ENCODE peak calls at places on chromosome 10, in seven cellular contexts. One of them, this sample, is unnamed.

GRCh38 chr10:128173383-128173782 is 47.2 kb upstream of the MKI67 start:
- DNase-seq in CD8-positive, alpha-beta T cell: no peak
- DNase-seq in fibroblast of lung: peak
- DNase-seq in Peyer's patch: no peak
- DNase-seq in esophagus squamous epithelium: no peak
- DNase-seq in pancreas: no peak
- DNase-seq in astrocyte: no peak
- DNase-seq in this sample: no peak

GRCh38 chr10:85642421-85643170 is 724.0 kb downstream of the GRID1 start:
- DNase-seq in Peyer's patch: no peak
- DNase-seq in CD8-positive, alpha-beta T cell: no peak
- DNase-seq in esophagus squamous epithelium: no peak
- DNase-seq in pancreas: no peak
- DNase-seq in fibroblast of lung: peak
- DNase-seq in astrocyte: peak
- DNase-seq in this sample: no peak

GRCh38 chr10:113177163-113177935 is 227.3 kb downstream of the TCF7L2 start:
- DNase-seq in astrocyte: no peak
- DNase-seq in pancreas: no peak
- DNase-seq in esophagus squamous epithelium: no peak
- DNase-seq in fibroblast of lung: no peak
- DNase-seq in Peyer's patch: no peak
- DNase-seq in CD8-positive, alpha-beta T cell: no peak
- DNase-seq in this sample: no peak

GRCh38 chr10:75201793-75202307 is 8.7 kb upstream of the VDAC2 start:
- DNase-seq in CD8-positive, alpha-beta T cell: no peak
- DNase-seq in astrocyte: no peak
- DNase-seq in pancreas: no peak
- DNase-seq in Peyer's patch: peak
- DNase-seq in fibroblast of lung: no peak
- DNase-seq in esophagus squamous epithelium: no peak
- DNase-seq in this sample: no peak

GRCh38 chr10:110420401-110421193 is 77.1 kb upstream of the DUSP5 start:
- DNase-seq in CD8-positive, alpha-beta T cell: no peak
- DNase-seq in Peyer's patch: no peak
- DNase-seq in pancreas: no peak
- DNase-seq in astrocyte: no peak
- DNase-seq in fibroblast of lung: peak
- DNase-seq in esophagus squamous epithelium: no peak
- DNase-seq in this sample: no peak

GRCh38 chr10:88932539-88933256 is 19.9 kb downstream of the ACTA2 start:
- DNase-seq in Peyer's patch: no peak
- DNase-seq in esophagus squamous epithelium: no peak
- DNase-seq in astrocyte: peak
- DNase-seq in CD8-positive, alpha-beta T cell: no peak
- DNase-seq in pancreas: no peak
- DNase-seq in fibroblast of lung: peak
- DNase-seq in this sample: no peak

GRCh38 chr10:101071266-101071884 is 9.6 kb downstream of the KAZALD1 start:
- DNase-seq in Peyer's patch: no peak
- DNase-seq in fibroblast of lung: peak
- DNase-seq in astrocyte: peak
- DNase-seq in pancreas: no peak
- DNase-seq in CD8-positive, alpha-beta T cell: no peak
- DNase-seq in esophagus squamous epithelium: no peak
- DNase-seq in this sample: no peak

GRCh38 chr10:69180525-69181204 is 631 bp downstream of the SUPV3L1 start:
- DNase-seq in CD8-positive, alpha-beta T cell: peak
- DNase-seq in pancreas: no peak
- DNase-seq in astrocyte: peak
- DNase-seq in Peyer's patch: no peak
- DNase-seq in fibroblast of lung: peak
- DNase-seq in esophagus squamous epithelium: no peak
- DNase-seq in this sample: no peak

GRCh38 chr10:95628786-95629185 is 27.7 kb downstream of the ALDH18A1 start:
- DNase-seq in astrocyte: peak
- DNase-seq in fibroblast of lung: peak
- DNase-seq in Peyer's patch: no peak
- DNase-seq in esophagus squamous epithelium: no peak
- DNase-seq in CD8-positive, alpha-beta T cell: no peak
- DNase-seq in pancreas: no peak
- DNase-seq in this sample: no peak

GRCh38 chr10:33258951-33259350 is 75.5 kb downstream of the NRP1 start:
- DNase-seq in pancreas: no peak
- DNase-seq in esophagus squamous epithelium: no peak
- DNase-seq in astrocyte: peak
- DNase-seq in fibroblast of lung: peak
- DNase-seq in CD8-positive, alpha-beta T cell: no peak
- DNase-seq in Peyer's patch: no peak
- DNase-seq in this sample: no peak

GRCh38 chr10:29256531-29256930 is 32.3 kb upstream of the LYZL1 start:
- DNase-seq in CD8-positive, alpha-beta T cell: no peak
- DNase-seq in pancreas: no peak
- DNase-seq in esophagus squamous epithelium: no peak
- DNase-seq in fibroblast of lung: no peak
- DNase-seq in Peyer's patch: no peak
- DNase-seq in astrocyte: no peak
- DNase-seq in this sample: no peak

GRCh38 chr10:23826399-23826798 is 382.5 kb upstream of the KIAA1217 start:
- DNase-seq in fibroblast of lung: peak
- DNase-seq in astrocyte: no peak
- DNase-seq in Peyer's patch: no peak
- DNase-seq in esophagus squamous epithelium: no peak
- DNase-seq in CD8-positive, alpha-beta T cell: no peak
- DNase-seq in pancreas: no peak
- DNase-seq in this sample: no peak

GRCh38 chr10:88670497-88670896 is 6.3 kb downstream of the LIPF start:
- DNase-seq in astrocyte: no peak
- DNase-seq in CD8-positive, alpha-beta T cell: no peak
- DNase-seq in Peyer's patch: no peak
- DNase-seq in pancreas: no peak
- DNase-seq in esophagus squamous epithelium: no peak
- DNase-seq in fibroblast of lung: no peak
- DNase-seq in this sample: no peak

GRCh38 chr10:72241853-72242252 is 25.8 kb upstream of the ASCC1 start:
- DNase-seq in astrocyte: no peak
- DNase-seq in CD8-positive, alpha-beta T cell: no peak
- DNase-seq in Peyer's patch: no peak
- DNase-seq in pancreas: peak
- DNase-seq in fibroblast of lung: no peak
- DNase-seq in esophagus squamous epithelium: no peak
- DNase-seq in this sample: no peak

GRCh38 chr10:72244573-72245038 is 28.5 kb upstream of the ASCC1 start:
- DNase-seq in fibroblast of lung: no peak
- DNase-seq in CD8-positive, alpha-beta T cell: no peak
- DNase-seq in Peyer's patch: no peak
- DNase-seq in esophagus squamous epithelium: no peak
- DNase-seq in pancreas: no peak
- DNase-seq in astrocyte: no peak
- DNase-seq in this sample: no peak

GRCh38 chr10:72242675-72243074 is 26.6 kb upstream of the ASCC1 start:
- DNase-seq in CD8-positive, alpha-beta T cell: no peak
- DNase-seq in Peyer's patch: no peak
- DNase-seq in fibroblast of lung: peak
- DNase-seq in esophagus squamous epithelium: no peak
- DNase-seq in pancreas: peak
- DNase-seq in astrocyte: peak
- DNase-seq in this sample: peak

GRCh38 chr10:72245949-72246525 is 27.7 kb upstream of the DDIT4 start:
- DNase-seq in esophagus squamous epithelium: no peak
- DNase-seq in pancreas: peak
- DNase-seq in astrocyte: no peak
- DNase-seq in fibroblast of lung: no peak
- DNase-seq in Peyer's patch: no peak
- DNase-seq in CD8-positive, alpha-beta T cell: no peak
- DNase-seq in this sample: no peak

DNA sequence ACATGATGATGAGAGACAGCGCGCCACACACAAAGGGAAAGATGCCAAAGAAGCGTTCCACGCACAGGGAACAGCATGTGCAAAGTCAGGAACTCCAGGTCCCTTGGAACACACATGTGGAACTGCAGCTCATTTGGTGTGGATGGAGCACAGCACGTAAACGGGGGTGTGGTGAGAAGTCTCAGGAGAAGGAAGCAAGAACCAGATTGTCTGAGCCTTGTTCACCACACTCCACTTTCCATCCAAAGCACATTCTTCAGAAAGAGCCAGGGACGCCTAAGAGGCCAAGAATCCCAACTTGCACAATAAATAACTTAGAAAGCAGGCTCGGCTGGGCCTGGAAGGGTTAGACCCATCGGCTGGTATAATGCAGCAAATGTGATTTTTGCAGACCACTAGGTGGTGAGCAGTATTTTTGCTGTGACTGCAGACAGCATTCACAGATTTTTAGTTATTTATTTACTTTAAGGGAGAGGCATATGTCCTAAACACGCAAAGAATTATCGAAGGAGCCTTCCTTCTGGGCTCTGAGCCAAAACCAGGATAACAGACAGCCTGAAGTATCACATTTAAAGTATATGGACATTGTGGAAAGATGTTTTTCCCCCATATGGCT is 27.9 kb upstream of the ASCC1 start:
- DNase-seq in esophagus squamous epithelium: no peak
- DNase-seq in pancreas: peak
- DNase-seq in Peyer's patch: no peak
- DNase-seq in astrocyte: peak
- DNase-seq in fibroblast of lung: peak
- DNase-seq in CD8-positive, alpha-beta T cell: no peak
- DNase-seq in this sample: peak
- TF ChIP-seq CTCF in esophagus squamous epithelium: peak
- TF ChIP-seq CTCF in pancreas: no peak
- TF ChIP-seq CTCF in Peyer's patch: peak
- TF ChIP-seq CTCF in astrocyte: peak
- TF ChIP-seq CTCF in fibroblast of lung: no peak
- TF ChIP-seq CTCF in CD8-positive, alpha-beta T cell: no peak
- TF ChIP-seq CTCF in this sample: no peak

GRCh38 chr10:71974489-71975011 is 10.4 kb downstream of the CHST3 start:
- DNase-seq in CD8-positive, alpha-beta T cell: no peak
- DNase-seq in astrocyte: peak
- DNase-seq in pancreas: no peak
- DNase-seq in fibroblast of lung: peak
- DNase-seq in esophagus squamous epithelium: no peak
- DNase-seq in Peyer's patch: no peak
- DNase-seq in this sample: no peak

GRCh38 chr10:71975087-71975890 is 11.1 kb downstream of the CHST3 start:
- DNase-seq in astrocyte: no peak
- DNase-seq in esophagus squamous epithelium: no peak
- DNase-seq in fibroblast of lung: no peak
- DNase-seq in Peyer's patch: no peak
- DNase-seq in CD8-positive, alpha-beta T cell: no peak
- DNase-seq in pancreas: peak
- DNase-seq in this sample: no peak

GRCh38 chr10:71972746-71973695 is 8.8 kb downstream of the CHST3 start:
- DNase-seq in Peyer's patch: no peak
- DNase-seq in esophagus squamous epithelium: no peak
- DNase-seq in fibroblast of lung: no peak
- DNase-seq in astrocyte: no peak
- DNase-seq in CD8-positive, alpha-beta T cell: no peak
- DNase-seq in pancreas: no peak
- DNase-seq in this sample: no peak

GRCh38 chr10:71971769-71972555 is 7.8 kb downstream of the CHST3 start:
- DNase-seq in esophagus squamous epithelium: no peak
- DNase-seq in Peyer's patch: no peak
- DNase-seq in astrocyte: no peak
- DNase-seq in fibroblast of lung: no peak
- DNase-seq in pancreas: no peak
- DNase-seq in CD8-positive, alpha-beta T cell: no peak
- DNase-seq in this sample: no peak

DNA sequence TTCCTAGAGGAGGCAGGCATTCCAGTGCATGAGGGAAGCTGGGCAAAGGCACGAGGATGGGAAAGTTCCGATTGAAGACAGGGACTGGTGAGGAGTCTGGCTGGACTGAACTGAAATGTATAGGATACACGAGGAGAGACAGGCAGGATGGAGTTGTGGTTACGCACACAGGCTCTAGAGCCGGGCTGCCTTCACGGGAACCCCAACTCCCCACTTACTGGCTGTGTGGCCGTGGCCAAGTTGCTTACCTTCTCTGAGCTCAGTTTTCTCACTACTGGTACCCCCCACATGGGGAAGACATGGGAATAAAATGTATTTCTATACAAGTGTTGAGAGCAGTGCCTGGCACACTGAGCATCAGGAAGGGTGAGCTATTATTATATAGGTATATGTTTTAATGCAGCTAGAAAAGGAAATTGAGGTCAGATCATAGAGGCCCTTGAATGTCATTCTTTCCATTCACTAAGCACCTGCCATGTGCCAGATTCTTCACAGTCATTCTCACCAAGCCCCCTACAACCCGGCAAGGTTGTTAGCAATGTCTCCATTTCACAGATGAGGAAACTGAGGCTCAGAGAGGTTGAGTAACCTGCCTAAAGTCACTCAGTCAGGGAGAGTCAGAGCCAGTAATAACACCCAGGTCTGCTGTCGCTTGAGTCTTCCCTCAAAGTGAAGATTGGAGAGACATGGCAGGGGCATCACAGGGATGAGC is 9.7 kb downstream of the CHST3 start:
- DNase-seq in Peyer's patch: no peak
- DNase-seq in pancreas: no peak
- DNase-seq in astrocyte: no peak
- DNase-seq in fibroblast of lung: no peak
- DNase-seq in esophagus squamous epithelium: no peak
- DNase-seq in CD8-positive, alpha-beta T cell: no peak
- DNase-seq in this sample: no peak
- H3K27ac ChIP-seq in Peyer's patch: no peak
- H3K27ac ChIP-seq in pancreas: no peak
- H3K27ac ChIP-seq in astrocyte: peak
- H3K27ac ChIP-seq in fibroblast of lung: no peak
- H3K27ac ChIP-seq in esophagus squamous epithelium: peak
- H3K27ac ChIP-seq in CD8-positive, alpha-beta T cell: no peak
- H3K27ac ChIP-seq in this sample: peak

GRCh38 chr10:5692476-5693358 is 8.1 kb downstream of the TASOR2 start:
- DNase-seq in CD8-positive, alpha-beta T cell: peak
- DNase-seq in pancreas: peak
- DNase-seq in fibroblast of lung: peak
- DNase-seq in Peyer's patch: peak
- DNase-seq in astrocyte: peak
- DNase-seq in esophagus squamous epithelium: no peak
- DNase-seq in this sample: peak
- H3K4me3 ChIP-seq in CD8-positive, alpha-beta T cell: peak
- H3K4me3 ChIP-seq in pancreas: peak
- H3K4me3 ChIP-seq in fibroblast of lung: peak
- H3K4me3 ChIP-seq in Peyer's patch: peak
- H3K4me3 ChIP-seq in astrocyte: peak
- H3K4me3 ChIP-seq in esophagus squamous epithelium: peak
- H3K4me3 ChIP-seq in this sample: peak

DNA sequence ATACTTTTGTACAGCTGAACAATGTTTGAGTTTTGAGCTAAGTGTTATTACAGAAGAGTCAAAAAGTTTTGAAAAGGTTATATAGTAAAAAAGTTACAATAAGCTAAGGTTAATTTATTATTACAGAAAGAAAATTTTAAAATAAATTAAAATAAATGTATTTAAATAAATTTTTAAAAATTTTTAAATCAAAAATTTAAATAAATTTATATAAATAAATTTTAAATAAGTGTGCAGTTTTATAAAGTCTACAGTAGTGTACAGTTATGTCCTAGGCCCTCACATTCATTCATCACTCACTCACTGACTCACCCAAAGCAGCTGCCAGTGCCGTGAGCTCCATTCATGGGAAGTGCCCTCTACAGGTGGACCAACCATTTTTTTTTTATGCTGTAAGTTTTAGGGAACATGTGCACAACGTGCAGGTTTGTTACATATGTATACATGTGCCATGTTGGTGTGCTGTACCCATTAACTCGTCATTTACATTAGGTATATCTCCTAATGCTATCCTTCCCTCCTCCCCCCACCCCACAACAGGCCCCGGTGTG is 462.9 kb upstream of the ZMIZ1 start:
- DNase-seq in CD8-positive, alpha-beta T cell: no peak
- DNase-seq in fibroblast of lung: peak
- DNase-seq in esophagus squamous epithelium: no peak
- DNase-seq in Peyer's patch: no peak
- DNase-seq in astrocyte: no peak
- DNase-seq in pancreas: no peak
- DNase-seq in this sample: no peak
- TF ChIP-seq CTCF in CD8-positive, alpha-beta T cell: no peak
- TF ChIP-seq CTCF in fibroblast of lung: no peak
- TF ChIP-seq CTCF in esophagus squamous epithelium: peak
- TF ChIP-seq CTCF in Peyer's patch: no peak
- TF ChIP-seq CTCF in astrocyte: no peak
- TF ChIP-seq CTCF in pancreas: no peak
- TF ChIP-seq CTCF in this sample: no peak

This sample was measured in coronary artery.